ENCODE peak calls at places on chromosome 1, in ten cellular contexts. J is lower leg skin, P is Panc1, W is progenitor cell of endocrine pancreas, O is AG04450, Y is fibroblast of villous mesenchyme, R is stomach, Z is spleen, X is epithelial cell of esophagus, E is fibroblast of pulmonary artery. H is an unnamed sample.

GRCh38 chr1:31627930-31628421 is 10.5 kb downstream of the HCRTR1 start:
- DNase-seq in J (no peak), P (no peak), W (no peak), O (no peak), Y (no peak), R (peak), Z (no peak), X (no peak), E (no peak), H (no peak)

GRCh38 chr1:230377324-230377723 is 48.8 kb downstream of the PGBD5 start:
- DNase-seq in J (no peak), P (no peak), W (no peak), O (no peak), Y (no peak), R (no peak), Z (no peak), X (no peak), E (no peak), H (no peak)

GRCh38 chr1:31238612-31238985 is 1.1 kb downstream of the NKAIN1 start:
- DNase-seq in J (no peak), P (no peak), W (no peak), O (no peak), Y (no peak), R (no peak), Z (no peak), X (no peak), E (no peak), H (no peak)

GRCh38 chr1:1889847-1890505 is 911 bp downstream of the GNB1 start:
- DNase-seq in J (no peak), P (no peak), W (no peak), O (no peak), Y (peak), R (peak), Z (peak), X (peak), E (peak), H (peak)

GRCh38 chr1:25748531-25749205 is 51.3 kb upstream of the SELENON start:
- DNase-seq in J (no peak), P (no peak), W (no peak), O (no peak), Y (no peak), R (peak), Z (no peak), X (peak), E (no peak), H (no peak)

GRCh38 chr1:98672184-98672583 is 10.7 kb downstream of the SNX7 start:
- DNase-seq in J (no peak), P (no peak), W (no peak), O (no peak), Y (no peak), R (no peak), Z (no peak), X (no peak), E (peak), H (no peak)

GRCh38 chr1:13950637-13951036 is 250.6 kb downstream of the PRDM2 start:
- DNase-seq in J (no peak), P (no peak), W (no peak), O (no peak), Y (no peak), R (no peak), Z (no peak), X (no peak), E (no peak), H (no peak)

GRCh38 chr1:23083714-23084480 is 64.6 kb downstream of the KDM1A start:
- DNase-seq in J (no peak), P (no peak), W (no peak), O (no peak), Y (peak), R (no peak), Z (no peak), X (no peak), E (peak), H (no peak)

GRCh38 chr1:17020502-17020901 is 8.8 kb upstream of the ATP13A2 start:
- DNase-seq in J (no peak), P (no peak), W (no peak), O (no peak), Y (peak), R (no peak), Z (no peak), X (no peak), E (no peak), H (no peak)

GRCh38 chr1:66732407-66733166 is 19.7 kb upstream of the DYNLT5 start:
- DNase-seq in J (no peak), P (no peak), W (no peak), O (no peak), Y (peak), R (no peak), Z (no peak), X (peak), E (no peak), H (no peak)

GRCh38 chr1:66730462-66730861 is 21.8 kb upstream of the DYNLT5 start:
- DNase-seq in J (no peak), P (no peak), W (no peak), O (no peak), Y (no peak), R (no peak), Z (no peak), X (no peak), E (no peak), H (no peak)

GRCh38 chr1:66731462-66731861 is 20.8 kb upstream of the DYNLT5 start:
- DNase-seq in J (no peak), P (no peak), W (no peak), O (no peak), Y (no peak), R (no peak), Z (no peak), X (peak), E (no peak), H (no peak)

GRCh38 chr1:66729130-66729922 is 22.9 kb upstream of the DYNLT5 start:
- DNase-seq in J (no peak), P (no peak), W (no peak), O (no peak), Y (no peak), R (no peak), Z (no peak), X (peak), E (peak), H (no peak)

GRCh38 chr1:66733348-66734017 is 18.8 kb upstream of the DYNLT5 start:
- DNase-seq in J (no peak), P (no peak), W (no peak), O (no peak), Y (no peak), R (no peak), Z (no peak), X (peak), E (no peak), H (no peak)
- TF ChIP-seq CTCF in J (no peak), P (peak), W (no peak), O (no peak), Y (peak), R (no peak), Z (no peak), X (no peak), E (peak), H (no peak)

DNA sequence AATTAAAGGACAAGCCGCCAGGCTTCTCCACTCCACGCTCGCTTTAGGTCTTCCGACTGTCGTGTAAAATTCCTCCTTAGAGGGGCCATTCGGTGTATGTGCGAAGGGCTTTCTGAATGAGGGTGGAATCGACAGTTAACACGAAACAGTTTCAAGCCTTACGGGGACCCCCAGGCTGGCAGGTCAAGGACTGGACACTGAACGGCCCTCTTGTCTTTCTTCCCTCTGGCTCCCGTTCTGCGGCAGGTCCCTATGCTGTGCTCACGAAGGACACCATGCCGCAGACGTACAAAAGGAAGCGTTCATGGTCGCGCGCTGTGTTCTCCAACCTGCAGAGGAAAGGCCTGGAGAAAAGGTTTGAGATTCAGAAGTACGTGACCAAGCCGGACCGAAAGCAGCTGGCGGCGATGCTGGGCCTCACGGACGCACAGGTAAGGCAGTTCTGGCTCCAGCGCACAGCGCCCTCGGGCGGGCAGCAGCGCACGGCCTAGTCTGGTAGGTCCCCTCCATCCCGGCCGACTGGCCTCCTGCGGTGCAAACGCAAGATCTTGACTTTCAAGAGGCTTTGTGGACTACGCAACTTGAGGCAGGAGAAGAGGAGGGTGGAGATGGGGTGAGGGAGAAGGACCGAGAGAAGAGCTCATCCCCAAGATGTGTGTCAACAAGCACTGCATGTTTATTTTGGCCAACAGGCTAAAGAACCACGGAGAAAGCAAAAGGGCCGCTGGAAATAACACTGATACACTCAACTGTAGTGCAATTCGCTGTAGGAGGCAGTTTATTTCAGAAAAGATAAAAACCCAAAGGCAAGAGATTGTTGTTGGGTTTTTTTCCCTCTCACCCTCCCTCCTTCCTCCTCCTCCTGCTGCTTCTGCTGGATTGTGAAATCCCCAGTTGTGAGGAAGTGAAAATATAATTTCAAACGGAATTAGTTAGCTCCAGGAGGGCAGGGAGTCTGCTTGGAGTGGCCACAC is 3.0 kb downstream of the HLX start:
- DNase-seq in J (no peak), P (no peak), W (no peak), O (no peak), Y (peak), R (no peak), Z (peak), X (no peak), E (peak), H (no peak)
- TF ChIP-seq CTCF in J (no peak), P (no peak), W (peak), O (peak), Y (peak), R (no peak), Z (no peak), X (no peak), E (no peak), H (no peak)

GRCh38 chr1:174413632-174414031 is 34.1 kb upstream of the GPR52 start:
- DNase-seq in J (no peak), P (no peak), W (no peak), O (no peak), Y (no peak), R (no peak), Z (no peak), X (peak), E (peak), H (no peak)
- TF ChIP-seq CTCF in J (no peak), P (peak), W (no peak), O (peak), Y (no peak), R (no peak), Z (no peak), X (peak), E (peak), H (no peak)

DNA sequence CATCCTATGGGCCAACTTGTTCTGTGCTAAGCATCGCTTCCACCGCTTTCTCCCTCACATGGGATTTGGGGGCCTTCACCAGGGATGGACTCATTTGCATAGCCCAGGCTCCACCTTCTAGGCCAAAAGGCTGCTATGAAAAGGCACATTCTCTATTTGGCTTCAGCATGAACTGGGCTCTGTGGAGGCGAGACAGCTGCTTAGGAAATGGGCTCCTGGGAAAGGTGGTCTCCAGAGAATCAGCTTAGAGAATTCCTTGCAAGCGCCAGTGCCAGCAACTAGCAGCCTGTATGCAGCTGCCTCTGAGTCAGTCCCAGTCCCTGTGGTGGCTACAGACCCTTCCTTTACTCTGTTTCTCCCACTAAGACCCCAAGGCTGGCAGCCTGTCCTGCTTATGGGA is 214.5 kb downstream of the HIVEP3 start:
- DNase-seq in J (no peak), P (no peak), W (no peak), O (no peak), Y (no peak), R (no peak), Z (no peak), X (no peak), E (no peak), H (peak)
- TF ChIP-seq CTCF in J (no peak), P (no peak), W (no peak), O (no peak), Y (no peak), R (no peak), Z (no peak), X (no peak), E (no peak), H (no peak)

DNA sequence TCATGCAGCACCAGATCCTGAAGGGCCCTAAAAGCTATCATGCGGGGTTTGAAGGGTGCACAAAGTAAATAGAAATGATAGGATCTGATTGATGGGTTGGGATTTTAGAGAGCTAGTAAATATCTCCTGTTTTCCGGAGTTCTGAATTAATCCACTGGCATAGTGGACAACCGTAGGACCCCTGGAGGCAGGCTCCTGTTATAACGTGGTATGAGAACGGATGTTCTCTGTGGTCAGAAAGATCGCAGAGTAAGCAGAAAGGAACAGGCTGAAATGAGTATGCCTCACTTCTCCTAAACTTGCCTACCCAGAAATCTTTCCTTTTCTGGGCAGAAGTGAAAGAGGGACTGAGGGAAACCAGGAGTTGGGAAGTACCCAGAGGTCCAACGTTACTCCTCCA is 470.8 kb downstream of the AJAP1 start:
- DNase-seq in J (no peak), P (no peak), W (no peak), O (no peak), Y (no peak), R (no peak), Z (no peak), X (no peak), E (no peak), H (no peak)
- TF ChIP-seq CTCF in J (no peak), P (no peak), W (peak), O (no peak), Y (no peak), R (no peak), Z (no peak), X (no peak), E (no peak), H (no peak)

DNA sequence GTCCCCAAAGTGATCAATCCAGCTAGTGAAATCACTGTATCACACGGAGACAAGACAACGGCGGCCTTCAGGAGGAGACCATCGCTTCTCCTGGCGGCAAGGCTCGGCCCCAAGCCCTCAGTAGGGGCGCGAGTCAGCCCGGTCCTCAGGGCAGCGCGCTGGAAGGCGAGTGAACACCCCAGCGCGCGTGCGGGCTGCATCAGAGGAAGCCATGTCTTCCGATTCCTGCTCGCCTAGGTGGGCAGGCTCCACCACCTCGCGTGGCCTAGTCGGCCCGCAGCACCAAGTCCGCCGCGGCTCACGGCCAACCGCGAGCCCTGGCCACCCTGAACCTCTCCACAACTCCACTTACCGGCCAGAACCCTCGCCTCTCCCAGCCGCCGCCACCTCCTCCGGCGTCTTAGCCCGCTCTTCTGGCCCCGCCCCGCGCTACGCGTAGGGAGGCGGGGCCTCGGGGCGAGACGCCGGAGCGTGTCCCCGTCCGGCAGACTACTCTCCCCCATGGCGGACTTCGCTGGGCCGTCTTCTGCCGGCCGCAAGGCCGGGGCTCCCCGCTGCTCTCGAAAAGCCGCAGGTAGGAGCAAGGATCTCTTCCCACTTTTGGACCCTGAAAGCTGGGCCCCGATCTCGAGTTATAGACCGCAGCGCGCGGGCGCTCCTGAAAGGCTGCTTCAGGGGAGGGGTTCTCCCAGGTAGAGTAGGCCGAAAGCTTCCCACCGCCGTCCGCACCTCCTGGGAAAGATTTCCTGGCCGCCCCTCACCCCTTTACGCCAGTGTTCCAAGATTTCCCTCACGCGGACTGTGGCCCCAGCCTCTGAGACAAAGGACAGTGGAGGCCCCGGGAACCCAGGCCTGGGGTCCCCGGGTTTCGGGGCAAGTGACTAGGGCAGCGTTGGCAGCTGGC is at the start of the genes GLMN and RPAP2:
- DNase-seq in J (peak), P (no peak), W (peak), O (peak), Y (peak), R (peak), Z (peak), X (peak), E (peak), H (peak)
- TF ChIP-seq CTCF in J (no peak), P (no peak), W (peak), O (peak), Y (peak), R (no peak), Z (no peak), X (peak), E (peak), H (no peak)

GRCh38 chr1:84508510-84508909 is 2.1 kb upstream of the GNG5 start:
- DNase-seq in J (no peak), P (no peak), W (no peak), O (no peak), Y (no peak), R (no peak), Z (no peak), X (no peak), E (no peak), H (no peak)

GRCh38 chr1:84505167-84506001 is 802 bp upstream of the SPATA1 start:
- DNase-seq in J (no peak), P (no peak), W (no peak), O (no peak), Y (peak), R (no peak), Z (no peak), X (peak), E (peak), H (no peak)

GRCh38 chr1:84506729-84507453 is 510 bp upstream of the GNG5 start:
- DNase-seq in J (no peak), P (no peak), W (no peak), O (no peak), Y (no peak), R (no peak), Z (no peak), X (no peak), E (no peak), H (no peak)

GRCh38 chr1:84504580-84505021 is 1.6 kb upstream of the SPATA1 start:
- DNase-seq in J (no peak), P (no peak), W (no peak), O (peak), Y (peak), R (no peak), Z (no peak), X (peak), E (peak), H (no peak)

DNA sequence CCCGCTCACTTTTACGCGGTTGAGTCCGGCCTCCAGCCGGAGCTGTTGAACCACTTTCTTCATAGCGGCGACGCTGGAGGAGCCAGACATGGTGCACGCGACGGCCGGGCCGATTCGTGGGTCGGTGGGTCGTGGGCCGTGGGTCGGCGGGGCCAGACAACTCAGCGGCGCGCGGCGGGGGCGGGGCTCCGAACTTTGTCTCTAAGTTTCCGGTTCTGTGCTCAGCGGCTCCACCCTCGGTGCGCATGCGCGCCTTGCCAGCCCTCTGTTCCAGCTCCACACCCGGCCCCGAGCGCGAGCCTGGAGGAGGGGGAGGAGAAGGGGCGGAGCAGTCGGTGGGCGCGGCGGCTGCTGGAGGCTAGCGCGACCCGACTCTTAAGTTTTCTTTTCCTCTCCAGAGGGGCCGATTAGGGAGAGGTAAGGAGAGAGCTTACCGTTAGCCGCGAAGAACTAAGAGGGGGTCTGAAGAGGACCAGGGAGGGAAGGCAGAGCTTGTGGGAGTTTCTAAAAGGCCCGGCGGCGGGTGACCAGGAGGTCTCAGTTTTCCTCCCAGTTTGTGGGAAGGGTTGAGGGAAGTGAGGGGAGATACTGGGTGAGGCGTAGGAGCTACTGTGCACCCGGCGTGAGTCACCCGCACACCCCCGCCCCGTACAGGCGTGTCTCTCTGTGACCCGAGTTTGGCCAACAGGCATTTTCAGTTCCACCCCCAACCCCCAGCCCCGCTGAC is at the start of the genes GNG5 and SPATA1:
- DNase-seq in J (peak), P (peak), W (peak), O (peak), Y (peak), R (peak), Z (peak), X (peak), E (peak), H (peak)
- TF ChIP-seq CTCF in J (no peak), P (no peak), W (no peak), O (no peak), Y (no peak), R (no peak), Z (no peak), X (no peak), E (no peak), H (no peak)

H was measured in activated B cell treated with CpG ODN at 0.5 μM for 24 hours.